ENCODE peak calls at places on chromosomes 7 and 10, in six cellular contexts. One of them, this sample, is unnamed.

GRCh38 chr10:71852335-71852937 is 1.4 kb upstream of the PSAP start:
- DNase-seq in posterior cingulate gyrus: peak; percentile 35
- DNase-seq in CD4-positive, alpha-beta T cell: no peak
- DNase-seq in stimulated activated CD4-positive, alpha-beta T cell treated with anti-CD3 and anti-CD28 coated beads, Interleukin-2, amount 100 ng/mL, for 48 hours: no peak
- DNase-seq in endodermal cell: no peak
- DNase-seq in WTC11: no peak
- DNase-seq in this sample: no peak

GRCh38 chr10:97411411-97411810 is 10.3 kb upstream of the RRP12 start:
- DNase-seq in posterior cingulate gyrus: no peak
- DNase-seq in CD4-positive, alpha-beta T cell: no peak
- DNase-seq in stimulated activated CD4-positive, alpha-beta T cell treated with anti-CD3 and anti-CD28 coated beads, Interleukin-2, amount 100 ng/mL, for 48 hours: no peak
- DNase-seq in endodermal cell: no peak
- DNase-seq in WTC11: no peak
- DNase-seq in this sample: no peak

GRCh38 chr7:73829505-73829904 is 1.3 kb upstream of the CLDN4 start:
- DNase-seq in posterior cingulate gyrus: no peak
- DNase-seq in CD4-positive, alpha-beta T cell: no peak
- DNase-seq in stimulated activated CD4-positive, alpha-beta T cell treated with anti-CD3 and anti-CD28 coated beads, Interleukin-2, amount 100 ng/mL, for 48 hours: no peak
- DNase-seq in endodermal cell: peak; percentile 67
- DNase-seq in WTC11: no peak
- DNase-seq in this sample: no peak

GRCh38 chr10:541750-542371 is 147.6 kb downstream of the DIP2C start:
- DNase-seq in posterior cingulate gyrus: peak; percentile 63
- DNase-seq in CD4-positive, alpha-beta T cell: no peak
- DNase-seq in stimulated activated CD4-positive, alpha-beta T cell treated with anti-CD3 and anti-CD28 coated beads, Interleukin-2, amount 100 ng/mL, for 48 hours: no peak
- DNase-seq in endodermal cell: no peak
- DNase-seq in WTC11: no peak
- DNase-seq in this sample: peak; percentile 88

GRCh38 chr10:15175587-15175986 is 7.1 kb upstream of the NMT2 start:
- DNase-seq in posterior cingulate gyrus: no peak
- DNase-seq in CD4-positive, alpha-beta T cell: no peak
- DNase-seq in stimulated activated CD4-positive, alpha-beta T cell treated with anti-CD3 and anti-CD28 coated beads, Interleukin-2, amount 100 ng/mL, for 48 hours: no peak
- DNase-seq in endodermal cell: no peak
- DNase-seq in WTC11: no peak
- DNase-seq in this sample: no peak

GRCh38 chr7:604884-605531 is 85.4 kb upstream of the PDGFA start:
- DNase-seq in posterior cingulate gyrus: no peak
- DNase-seq in CD4-positive, alpha-beta T cell: no peak
- DNase-seq in stimulated activated CD4-positive, alpha-beta T cell treated with anti-CD3 and anti-CD28 coated beads, Interleukin-2, amount 100 ng/mL, for 48 hours: no peak
- DNase-seq in endodermal cell: no peak
- DNase-seq in WTC11: no peak
- DNase-seq in this sample: no peak

GRCh38 chr10:132443605-132443997 is 46.6 kb downstream of the PWWP2B start:
- DNase-seq in posterior cingulate gyrus: no peak
- DNase-seq in CD4-positive, alpha-beta T cell: peak; percentile 59
- DNase-seq in stimulated activated CD4-positive, alpha-beta T cell treated with anti-CD3 and anti-CD28 coated beads, Interleukin-2, amount 100 ng/mL, for 48 hours: peak; percentile 69
- DNase-seq in endodermal cell: no peak
- DNase-seq in WTC11: no peak
- DNase-seq in this sample: peak; percentile 87

GRCh38 chr10:32418572-32418971 is 27.4 kb upstream of the CCDC7 start:
- DNase-seq in posterior cingulate gyrus: no peak
- DNase-seq in CD4-positive, alpha-beta T cell: no peak
- DNase-seq in stimulated activated CD4-positive, alpha-beta T cell treated with anti-CD3 and anti-CD28 coated beads, Interleukin-2, amount 100 ng/mL, for 48 hours: no peak
- DNase-seq in endodermal cell: no peak
- DNase-seq in WTC11: no peak
- DNase-seq in this sample: no peak

GRCh38 chr10:29355436-29355991 is 66.6 kb downstream of the LYZL1 start:
- DNase-seq in posterior cingulate gyrus: no peak
- DNase-seq in CD4-positive, alpha-beta T cell: no peak
- DNase-seq in stimulated activated CD4-positive, alpha-beta T cell treated with anti-CD3 and anti-CD28 coated beads, Interleukin-2, amount 100 ng/mL, for 48 hours: no peak
- DNase-seq in endodermal cell: no peak
- DNase-seq in WTC11: no peak
- DNase-seq in this sample: no peak

GRCh38 chr7:27740449-27741086 is 606 bp downstream of the TAX1BP1 start:
- DNase-seq in posterior cingulate gyrus: peak; percentile 63
- DNase-seq in CD4-positive, alpha-beta T cell: peak; percentile 70
- DNase-seq in stimulated activated CD4-positive, alpha-beta T cell treated with anti-CD3 and anti-CD28 coated beads, Interleukin-2, amount 100 ng/mL, for 48 hours: peak; percentile 80
- DNase-seq in endodermal cell: peak; percentile 98
- DNase-seq in WTC11: peak; percentile 96
- DNase-seq in this sample: peak; percentile 95

GRCh38 chr10:23467548-23467947 is 28.7 kb downstream of the OTUD1 start:
- DNase-seq in posterior cingulate gyrus: no peak
- DNase-seq in CD4-positive, alpha-beta T cell: no peak
- DNase-seq in stimulated activated CD4-positive, alpha-beta T cell treated with anti-CD3 and anti-CD28 coated beads, Interleukin-2, amount 100 ng/mL, for 48 hours: no peak
- DNase-seq in endodermal cell: no peak
- DNase-seq in WTC11: no peak
- DNase-seq in this sample: no peak

GRCh38 chr10:78332013-78332412 is 298.4 kb downstream of the RPS24 start:
- DNase-seq in posterior cingulate gyrus: no peak
- DNase-seq in CD4-positive, alpha-beta T cell: no peak
- DNase-seq in stimulated activated CD4-positive, alpha-beta T cell treated with anti-CD3 and anti-CD28 coated beads, Interleukin-2, amount 100 ng/mL, for 48 hours: no peak
- DNase-seq in endodermal cell: no peak
- DNase-seq in WTC11: no peak
- DNase-seq in this sample: no peak

GRCh38 chr7:11415101-11415500 is 416.9 kb downstream of the THSD7A start:
- DNase-seq in posterior cingulate gyrus: no peak
- DNase-seq in CD4-positive, alpha-beta T cell: no peak
- DNase-seq in stimulated activated CD4-positive, alpha-beta T cell treated with anti-CD3 and anti-CD28 coated beads, Interleukin-2, amount 100 ng/mL, for 48 hours: no peak
- DNase-seq in endodermal cell: no peak
- DNase-seq in WTC11: no peak
- DNase-seq in this sample: no peak

GRCh38 chr10:70391654-70392053 is 9.2 kb upstream of the LRRC20 start:
- DNase-seq in posterior cingulate gyrus: no peak
- DNase-seq in CD4-positive, alpha-beta T cell: no peak
- DNase-seq in stimulated activated CD4-positive, alpha-beta T cell treated with anti-CD3 and anti-CD28 coated beads, Interleukin-2, amount 100 ng/mL, for 48 hours: no peak
- DNase-seq in endodermal cell: no peak
- DNase-seq in WTC11: no peak
- DNase-seq in this sample: no peak

GRCh38 chr10:104589871-104590270 is 51.2 kb upstream of the SORCS3 start:
- DNase-seq in posterior cingulate gyrus: no peak
- DNase-seq in CD4-positive, alpha-beta T cell: no peak
- DNase-seq in stimulated activated CD4-positive, alpha-beta T cell treated with anti-CD3 and anti-CD28 coated beads, Interleukin-2, amount 100 ng/mL, for 48 hours: no peak
- DNase-seq in endodermal cell: peak; percentile 77
- DNase-seq in WTC11: no peak
- DNase-seq in this sample: no peak

GRCh38 chr7:20642171-20642570 is 26.7 kb downstream of the ABCB5 start:
- DNase-seq in posterior cingulate gyrus: no peak
- DNase-seq in CD4-positive, alpha-beta T cell: no peak
- DNase-seq in stimulated activated CD4-positive, alpha-beta T cell treated with anti-CD3 and anti-CD28 coated beads, Interleukin-2, amount 100 ng/mL, for 48 hours: no peak
- DNase-seq in endodermal cell: no peak
- DNase-seq in WTC11: no peak
- DNase-seq in this sample: no peak

GRCh38 chr7:20545016-20545415 is 70.5 kb upstream of the ABCB5 start:
- DNase-seq in posterior cingulate gyrus: no peak
- DNase-seq in CD4-positive, alpha-beta T cell: no peak
- DNase-seq in stimulated activated CD4-positive, alpha-beta T cell treated with anti-CD3 and anti-CD28 coated beads, Interleukin-2, amount 100 ng/mL, for 48 hours: no peak
- DNase-seq in endodermal cell: no peak
- DNase-seq in WTC11: no peak
- DNase-seq in this sample: no peak

GRCh38 chr10:68955414-68955785 is 570 bp upstream of the DDX21 start:
- DNase-seq in posterior cingulate gyrus: no peak
- DNase-seq in CD4-positive, alpha-beta T cell: no peak
- DNase-seq in stimulated activated CD4-positive, alpha-beta T cell treated with anti-CD3 and anti-CD28 coated beads, Interleukin-2, amount 100 ng/mL, for 48 hours: peak; percentile 24
- DNase-seq in endodermal cell: no peak
- DNase-seq in WTC11: no peak
- DNase-seq in this sample: no peak

GRCh38 chr10:61760943-61761824 is 98.5 kb downstream of the CABCOCO1 start:
- DNase-seq in posterior cingulate gyrus: no peak
- DNase-seq in CD4-positive, alpha-beta T cell: no peak
- DNase-seq in stimulated activated CD4-positive, alpha-beta T cell treated with anti-CD3 and anti-CD28 coated beads, Interleukin-2, amount 100 ng/mL, for 48 hours: no peak
- DNase-seq in endodermal cell: no peak
- DNase-seq in WTC11: no peak
- DNase-seq in this sample: no peak

GRCh38 chr7:158929306-158929705 is 72.9 kb downstream of the DYNC2I1 start:
- DNase-seq in posterior cingulate gyrus: no peak
- DNase-seq in CD4-positive, alpha-beta T cell: no peak
- DNase-seq in stimulated activated CD4-positive, alpha-beta T cell treated with anti-CD3 and anti-CD28 coated beads, Interleukin-2, amount 100 ng/mL, for 48 hours: no peak
- DNase-seq in endodermal cell: no peak
- DNase-seq in WTC11: no peak
- DNase-seq in this sample: no peak

GRCh38 chr7:134022512-134022911 is 104.6 kb upstream of the LRGUK start:
- DNase-seq in posterior cingulate gyrus: no peak
- DNase-seq in CD4-positive, alpha-beta T cell: no peak
- DNase-seq in stimulated activated CD4-positive, alpha-beta T cell treated with anti-CD3 and anti-CD28 coated beads, Interleukin-2, amount 100 ng/mL, for 48 hours: no peak
- DNase-seq in endodermal cell: no peak
- DNase-seq in WTC11: no peak
- DNase-seq in this sample: no peak

GRCh38 chr7:43028106-43028505 is 84.3 kb upstream of the HECW1 start:
- DNase-seq in posterior cingulate gyrus: no peak
- DNase-seq in CD4-positive, alpha-beta T cell: no peak
- DNase-seq in stimulated activated CD4-positive, alpha-beta T cell treated with anti-CD3 and anti-CD28 coated beads, Interleukin-2, amount 100 ng/mL, for 48 hours: no peak
- DNase-seq in endodermal cell: no peak
- DNase-seq in WTC11: no peak
- DNase-seq in this sample: no peak

GRCh38 chr7:12423355-12423994 is 19.8 kb upstream of the VWDE start:
- DNase-seq in posterior cingulate gyrus: no peak
- DNase-seq in CD4-positive, alpha-beta T cell: no peak
- DNase-seq in stimulated activated CD4-positive, alpha-beta T cell treated with anti-CD3 and anti-CD28 coated beads, Interleukin-2, amount 100 ng/mL, for 48 hours: no peak
- DNase-seq in endodermal cell: no peak
- DNase-seq in WTC11: no peak
- DNase-seq in this sample: no peak

GRCh38 chr7:22718200-22718711 is 8.7 kb upstream of the IL6 start:
- DNase-seq in posterior cingulate gyrus: no peak
- DNase-seq in CD4-positive, alpha-beta T cell: no peak
- DNase-seq in stimulated activated CD4-positive, alpha-beta T cell treated with anti-CD3 and anti-CD28 coated beads, Interleukin-2, amount 100 ng/mL, for 48 hours: no peak
- DNase-seq in endodermal cell: peak; percentile 51
- DNase-seq in WTC11: no peak
- DNase-seq in this sample: no peak

GRCh38 chr7:148921806-148922205 is 37.7 kb upstream of the EZH2 start:
- DNase-seq in posterior cingulate gyrus: no peak
- DNase-seq in CD4-positive, alpha-beta T cell: no peak
- DNase-seq in stimulated activated CD4-positive, alpha-beta T cell treated with anti-CD3 and anti-CD28 coated beads, Interleukin-2, amount 100 ng/mL, for 48 hours: no peak
- DNase-seq in endodermal cell: no peak
- DNase-seq in WTC11: no peak
- DNase-seq in this sample: no peak

GRCh38 chr10:22369433-22370072 is 24.3 kb downstream of the SPAG6 start:
- DNase-seq in posterior cingulate gyrus: no peak
- DNase-seq in CD4-positive, alpha-beta T cell: no peak
- DNase-seq in stimulated activated CD4-positive, alpha-beta T cell treated with anti-CD3 and anti-CD28 coated beads, Interleukin-2, amount 100 ng/mL, for 48 hours: no peak
- DNase-seq in endodermal cell: no peak
- DNase-seq in WTC11: no peak
- DNase-seq in this sample: no peak

GRCh38 chr7:112414855-112415490 is 35.3 kb upstream of the IFRD1 start:
- DNase-seq in posterior cingulate gyrus: no peak
- DNase-seq in CD4-positive, alpha-beta T cell: no peak
- DNase-seq in stimulated activated CD4-positive, alpha-beta T cell treated with anti-CD3 and anti-CD28 coated beads, Interleukin-2, amount 100 ng/mL, for 48 hours: no peak
- DNase-seq in endodermal cell: no peak
- DNase-seq in WTC11: no peak
- DNase-seq in this sample: no peak

GRCh38 chr7:20404371-20404770 is 73.7 kb downstream of the ITGB8 start:
- DNase-seq in posterior cingulate gyrus: no peak
- DNase-seq in CD4-positive, alpha-beta T cell: no peak
- DNase-seq in stimulated activated CD4-positive, alpha-beta T cell treated with anti-CD3 and anti-CD28 coated beads, Interleukin-2, amount 100 ng/mL, for 48 hours: no peak
- DNase-seq in endodermal cell: no peak
- DNase-seq in WTC11: no peak
- DNase-seq in this sample: no peak

This sample was measured in upper lobe of left lung.